ENCODE peak calls at places on chromosomes 6 and 20, in nine cellular contexts. One of them, this sample, is unnamed.

GRCh38 chr6:79536615-79536968 is 638 bp downstream of the LCA5 start:
- DNase-seq in HL-60: no peak
- DNase-seq in AG08396: peak; percentile 12
- DNase-seq in NCI-H526: peak; percentile 12
- DNase-seq in activated T-helper 1 cell treated with anti-CD3 and anti-CD28 coated beads, Interleukin-12 subunit alpha, Interleukin-12 subunit beta, Interleukin-2, Interleukin-4 antibody, amounts not matched to agents 30 ng/mL and 10 ng/mL and 1 ng/mL, durations not matched to agents 14 hours and 24 hours and 36 hours: no peak
- DNase-seq in GM13977: no peak
- DNase-seq in NCI-H2029 treated with DMSO at 0.1 percent for 48 hours: no peak
- DNase-seq in HTR-8/SVneo: no peak
- DNase-seq in NCI-H1092: no peak
- DNase-seq in this sample: no peak

GRCh38 chr6:21053612-21054011 is 519.4 kb downstream of the CDKAL1 start:
- DNase-seq in NCI-H2029 treated with DMSO at 0.1 percent for 48 hours: no peak
- DNase-seq in GM13977: no peak
- DNase-seq in activated T-helper 1 cell treated with anti-CD3 and anti-CD28 coated beads, Interleukin-12 subunit alpha, Interleukin-12 subunit beta, Interleukin-2, Interleukin-4 antibody, amounts not matched to agents 30 ng/mL and 10 ng/mL and 1 ng/mL, durations not matched to agents 14 hours and 24 hours and 36 hours: no peak
- DNase-seq in HL-60: no peak
- DNase-seq in AG08396: no peak
- DNase-seq in HTR-8/SVneo: no peak
- DNase-seq in NCI-H526: no peak
- DNase-seq in NCI-H1092: no peak
- DNase-seq in this sample: no peak

GRCh38 chr6:75546401-75546800 is 52.8 kb upstream of the FILIP1 start:
- DNase-seq in NCI-H2029 treated with DMSO at 0.1 percent for 48 hours: no peak
- DNase-seq in NCI-H1092: no peak
- DNase-seq in GM13977: no peak
- DNase-seq in NCI-H526: no peak
- DNase-seq in HL-60: no peak
- DNase-seq in HTR-8/SVneo: no peak
- DNase-seq in activated T-helper 1 cell treated with anti-CD3 and anti-CD28 coated beads, Interleukin-12 subunit alpha, Interleukin-12 subunit beta, Interleukin-2, Interleukin-4 antibody, amounts not matched to agents 30 ng/mL and 10 ng/mL and 1 ng/mL, durations not matched to agents 14 hours and 24 hours and 36 hours: no peak
- DNase-seq in AG08396: peak; percentile 16
- DNase-seq in this sample: no peak

GRCh38 chr6:149862901-149863595 is 1.1 kb downstream of the LRP11 start:
- DNase-seq in AG08396: peak; percentile 72
- DNase-seq in GM13977: peak; percentile 67
- DNase-seq in HTR-8/SVneo: peak; percentile 32
- DNase-seq in activated T-helper 1 cell treated with anti-CD3 and anti-CD28 coated beads, Interleukin-12 subunit alpha, Interleukin-12 subunit beta, Interleukin-2, Interleukin-4 antibody, amounts not matched to agents 30 ng/mL and 10 ng/mL and 1 ng/mL, durations not matched to agents 14 hours and 24 hours and 36 hours: peak; percentile 31
- DNase-seq in NCI-H1092: peak; percentile 18
- DNase-seq in HL-60: peak; percentile 58
- DNase-seq in NCI-H526: no peak
- DNase-seq in NCI-H2029 treated with DMSO at 0.1 percent for 48 hours: no peak
- DNase-seq in this sample: peak; percentile 74

GRCh38 chr20:33897313-33897912 is 86.3 kb downstream of the CHMP4B start:
- DNase-seq in NCI-H2029 treated with DMSO at 0.1 percent for 48 hours: no peak
- DNase-seq in HTR-8/SVneo: no peak
- DNase-seq in GM13977: no peak
- DNase-seq in AG08396: no peak
- DNase-seq in NCI-H526: no peak
- DNase-seq in HL-60: no peak
- DNase-seq in activated T-helper 1 cell treated with anti-CD3 and anti-CD28 coated beads, Interleukin-12 subunit alpha, Interleukin-12 subunit beta, Interleukin-2, Interleukin-4 antibody, amounts not matched to agents 30 ng/mL and 10 ng/mL and 1 ng/mL, durations not matched to agents 14 hours and 24 hours and 36 hours: no peak
- DNase-seq in NCI-H1092: no peak
- DNase-seq in this sample: no peak

GRCh38 chr6:291148-291696 is 1.1 kb upstream of the DUSP22 start:
- DNase-seq in NCI-H1092: no peak
- DNase-seq in NCI-H2029 treated with DMSO at 0.1 percent for 48 hours: no peak
- DNase-seq in GM13977: peak; percentile 63
- DNase-seq in activated T-helper 1 cell treated with anti-CD3 and anti-CD28 coated beads, Interleukin-12 subunit alpha, Interleukin-12 subunit beta, Interleukin-2, Interleukin-4 antibody, amounts not matched to agents 30 ng/mL and 10 ng/mL and 1 ng/mL, durations not matched to agents 14 hours and 24 hours and 36 hours: no peak
- DNase-seq in AG08396: no peak
- DNase-seq in HL-60: no peak
- DNase-seq in HTR-8/SVneo: no peak
- DNase-seq in NCI-H526: no peak
- DNase-seq in this sample: no peak

GRCh38 chr6:166572370-166573261 is 13.9 kb downstream of the RAMACL start:
- DNase-seq in NCI-H2029 treated with DMSO at 0.1 percent for 48 hours: peak; percentile 78
- DNase-seq in HTR-8/SVneo: no peak
- DNase-seq in activated T-helper 1 cell treated with anti-CD3 and anti-CD28 coated beads, Interleukin-12 subunit alpha, Interleukin-12 subunit beta, Interleukin-2, Interleukin-4 antibody, amounts not matched to agents 30 ng/mL and 10 ng/mL and 1 ng/mL, durations not matched to agents 14 hours and 24 hours and 36 hours: no peak
- DNase-seq in NCI-H1092: no peak
- DNase-seq in AG08396: peak; percentile 82
- DNase-seq in HL-60: no peak
- DNase-seq in GM13977: no peak
- DNase-seq in NCI-H526: no peak
- DNase-seq in this sample: no peak

GRCh38 chr6:22513667-22514066 is 55.7 kb upstream of the HDGFL1 start:
- DNase-seq in GM13977: no peak
- DNase-seq in HL-60: no peak
- DNase-seq in NCI-H1092: no peak
- DNase-seq in AG08396: no peak
- DNase-seq in NCI-H2029 treated with DMSO at 0.1 percent for 48 hours: no peak
- DNase-seq in activated T-helper 1 cell treated with anti-CD3 and anti-CD28 coated beads, Interleukin-12 subunit alpha, Interleukin-12 subunit beta, Interleukin-2, Interleukin-4 antibody, amounts not matched to agents 30 ng/mL and 10 ng/mL and 1 ng/mL, durations not matched to agents 14 hours and 24 hours and 36 hours: no peak
- DNase-seq in HTR-8/SVneo: no peak
- DNase-seq in NCI-H526: no peak
- DNase-seq in this sample: no peak

GRCh38 chr6:126039284-126039683 is 52.9 kb downstream of the TRMT11 start:
- DNase-seq in HL-60: no peak
- DNase-seq in GM13977: no peak
- DNase-seq in AG08396: no peak
- DNase-seq in NCI-H526: no peak
- DNase-seq in NCI-H2029 treated with DMSO at 0.1 percent for 48 hours: no peak
- DNase-seq in NCI-H1092: no peak
- DNase-seq in activated T-helper 1 cell treated with anti-CD3 and anti-CD28 coated beads, Interleukin-12 subunit alpha, Interleukin-12 subunit beta, Interleukin-2, Interleukin-4 antibody, amounts not matched to agents 30 ng/mL and 10 ng/mL and 1 ng/mL, durations not matched to agents 14 hours and 24 hours and 36 hours: no peak
- DNase-seq in HTR-8/SVneo: no peak
- DNase-seq in this sample: no peak

GRCh38 chr20:34896086-34896551 is 19.7 kb downstream of the ACSS2 start:
- DNase-seq in AG08396: no peak
- DNase-seq in GM13977: no peak
- DNase-seq in HTR-8/SVneo: no peak
- DNase-seq in NCI-H526: no peak
- DNase-seq in HL-60: no peak
- DNase-seq in NCI-H2029 treated with DMSO at 0.1 percent for 48 hours: no peak
- DNase-seq in activated T-helper 1 cell treated with anti-CD3 and anti-CD28 coated beads, Interleukin-12 subunit alpha, Interleukin-12 subunit beta, Interleukin-2, Interleukin-4 antibody, amounts not matched to agents 30 ng/mL and 10 ng/mL and 1 ng/mL, durations not matched to agents 14 hours and 24 hours and 36 hours: no peak
- DNase-seq in NCI-H1092: no peak
- DNase-seq in this sample: no peak

GRCh38 chr6:47700051-47700450 is 1.7 kb downstream of the ADGRF4 start:
- DNase-seq in GM13977: no peak
- DNase-seq in AG08396: peak; percentile 14
- DNase-seq in NCI-H1092: no peak
- DNase-seq in NCI-H2029 treated with DMSO at 0.1 percent for 48 hours: no peak
- DNase-seq in HTR-8/SVneo: peak; percentile 45
- DNase-seq in NCI-H526: no peak
- DNase-seq in HL-60: no peak
- DNase-seq in activated T-helper 1 cell treated with anti-CD3 and anti-CD28 coated beads, Interleukin-12 subunit alpha, Interleukin-12 subunit beta, Interleukin-2, Interleukin-4 antibody, amounts not matched to agents 30 ng/mL and 10 ng/mL and 1 ng/mL, durations not matched to agents 14 hours and 24 hours and 36 hours: no peak
- DNase-seq in this sample: peak; percentile 31

GRCh38 chr6:68026483-68026882 is 608.6 kb upstream of the ADGRB3 start:
- DNase-seq in HTR-8/SVneo: no peak
- DNase-seq in AG08396: no peak
- DNase-seq in NCI-H2029 treated with DMSO at 0.1 percent for 48 hours: no peak
- DNase-seq in GM13977: no peak
- DNase-seq in NCI-H526: no peak
- DNase-seq in HL-60: no peak
- DNase-seq in NCI-H1092: no peak
- DNase-seq in activated T-helper 1 cell treated with anti-CD3 and anti-CD28 coated beads, Interleukin-12 subunit alpha, Interleukin-12 subunit beta, Interleukin-2, Interleukin-4 antibody, amounts not matched to agents 30 ng/mL and 10 ng/mL and 1 ng/mL, durations not matched to agents 14 hours and 24 hours and 36 hours: no peak
- DNase-seq in this sample: no peak

GRCh38 chr6:157462956-157463742 is 82.2 kb downstream of the ZDHHC14 start:
- DNase-seq in GM13977: no peak
- DNase-seq in HL-60: no peak
- DNase-seq in NCI-H1092: no peak
- DNase-seq in HTR-8/SVneo: peak; percentile 26
- DNase-seq in NCI-H526: no peak
- DNase-seq in AG08396: no peak
- DNase-seq in activated T-helper 1 cell treated with anti-CD3 and anti-CD28 coated beads, Interleukin-12 subunit alpha, Interleukin-12 subunit beta, Interleukin-2, Interleukin-4 antibody, amounts not matched to agents 30 ng/mL and 10 ng/mL and 1 ng/mL, durations not matched to agents 14 hours and 24 hours and 36 hours: no peak
- DNase-seq in NCI-H2029 treated with DMSO at 0.1 percent for 48 hours: no peak
- DNase-seq in this sample: no peak

GRCh38 chr20:10861619-10862018 is 187.8 kb upstream of the JAG1 start:
- DNase-seq in NCI-H2029 treated with DMSO at 0.1 percent for 48 hours: no peak
- DNase-seq in NCI-H1092: no peak
- DNase-seq in activated T-helper 1 cell treated with anti-CD3 and anti-CD28 coated beads, Interleukin-12 subunit alpha, Interleukin-12 subunit beta, Interleukin-2, Interleukin-4 antibody, amounts not matched to agents 30 ng/mL and 10 ng/mL and 1 ng/mL, durations not matched to agents 14 hours and 24 hours and 36 hours: no peak
- DNase-seq in NCI-H526: no peak
- DNase-seq in GM13977: no peak
- DNase-seq in HTR-8/SVneo: no peak
- DNase-seq in HL-60: no peak
- DNase-seq in AG08396: no peak
- DNase-seq in this sample: peak; percentile 70

GRCh38 chr6:138847884-138848283 is 52.0 kb downstream of the ECT2L start:
- DNase-seq in AG08396: no peak
- DNase-seq in NCI-H1092: no peak
- DNase-seq in HL-60: no peak
- DNase-seq in activated T-helper 1 cell treated with anti-CD3 and anti-CD28 coated beads, Interleukin-12 subunit alpha, Interleukin-12 subunit beta, Interleukin-2, Interleukin-4 antibody, amounts not matched to agents 30 ng/mL and 10 ng/mL and 1 ng/mL, durations not matched to agents 14 hours and 24 hours and 36 hours: no peak
- DNase-seq in GM13977: no peak
- DNase-seq in NCI-H526: no peak
- DNase-seq in NCI-H2029 treated with DMSO at 0.1 percent for 48 hours: no peak
- DNase-seq in HTR-8/SVneo: no peak
- DNase-seq in this sample: no peak

GRCh38 chr6:163420315-163420667 is 5.8 kb downstream of the QKI start:
- DNase-seq in NCI-H526: no peak
- DNase-seq in NCI-H1092: no peak
- DNase-seq in GM13977: no peak
- DNase-seq in NCI-H2029 treated with DMSO at 0.1 percent for 48 hours: no peak
- DNase-seq in activated T-helper 1 cell treated with anti-CD3 and anti-CD28 coated beads, Interleukin-12 subunit alpha, Interleukin-12 subunit beta, Interleukin-2, Interleukin-4 antibody, amounts not matched to agents 30 ng/mL and 10 ng/mL and 1 ng/mL, durations not matched to agents 14 hours and 24 hours and 36 hours: no peak
- DNase-seq in HTR-8/SVneo: no peak
- DNase-seq in AG08396: no peak
- DNase-seq in HL-60: no peak
- DNase-seq in this sample: no peak

GRCh38 chr20:1654994-1655393 is 2.6 kb downstream of the SIRPG start:
- DNase-seq in NCI-H526: no peak
- DNase-seq in GM13977: no peak
- DNase-seq in HL-60: no peak
- DNase-seq in activated T-helper 1 cell treated with anti-CD3 and anti-CD28 coated beads, Interleukin-12 subunit alpha, Interleukin-12 subunit beta, Interleukin-2, Interleukin-4 antibody, amounts not matched to agents 30 ng/mL and 10 ng/mL and 1 ng/mL, durations not matched to agents 14 hours and 24 hours and 36 hours: no peak
- DNase-seq in NCI-H1092: no peak
- DNase-seq in HTR-8/SVneo: no peak
- DNase-seq in AG08396: no peak
- DNase-seq in NCI-H2029 treated with DMSO at 0.1 percent for 48 hours: no peak
- DNase-seq in this sample: no peak

GRCh38 chr6:125748534-125749111 is 809 bp upstream of the HEY2 start:
- DNase-seq in NCI-H1092: peak; percentile 8
- DNase-seq in NCI-H2029 treated with DMSO at 0.1 percent for 48 hours: peak; percentile 85
- DNase-seq in GM13977: no peak
- DNase-seq in HTR-8/SVneo: peak; percentile 10
- DNase-seq in HL-60: no peak
- DNase-seq in AG08396: peak; percentile 19
- DNase-seq in NCI-H526: no peak
- DNase-seq in activated T-helper 1 cell treated with anti-CD3 and anti-CD28 coated beads, Interleukin-12 subunit alpha, Interleukin-12 subunit beta, Interleukin-2, Interleukin-4 antibody, amounts not matched to agents 30 ng/mL and 10 ng/mL and 1 ng/mL, durations not matched to agents 14 hours and 24 hours and 36 hours: no peak
- DNase-seq in this sample: no peak

GRCh38 chr6:113356139-113356538 is 501.0 kb upstream of the MARCKS start:
- DNase-seq in HL-60: no peak
- DNase-seq in HTR-8/SVneo: no peak
- DNase-seq in NCI-H1092: no peak
- DNase-seq in AG08396: no peak
- DNase-seq in NCI-H2029 treated with DMSO at 0.1 percent for 48 hours: no peak
- DNase-seq in NCI-H526: no peak
- DNase-seq in activated T-helper 1 cell treated with anti-CD3 and anti-CD28 coated beads, Interleukin-12 subunit alpha, Interleukin-12 subunit beta, Interleukin-2, Interleukin-4 antibody, amounts not matched to agents 30 ng/mL and 10 ng/mL and 1 ng/mL, durations not matched to agents 14 hours and 24 hours and 36 hours: no peak
- DNase-seq in GM13977: no peak
- DNase-seq in this sample: no peak

GRCh38 chr20:37535443-37536132 is 7.9 kb upstream of the BLCAP start:
- DNase-seq in HL-60: no peak
- DNase-seq in HTR-8/SVneo: no peak
- DNase-seq in NCI-H1092: no peak
- DNase-seq in activated T-helper 1 cell treated with anti-CD3 and anti-CD28 coated beads, Interleukin-12 subunit alpha, Interleukin-12 subunit beta, Interleukin-2, Interleukin-4 antibody, amounts not matched to agents 30 ng/mL and 10 ng/mL and 1 ng/mL, durations not matched to agents 14 hours and 24 hours and 36 hours: no peak
- DNase-seq in NCI-H2029 treated with DMSO at 0.1 percent for 48 hours: no peak
- DNase-seq in AG08396: no peak
- DNase-seq in NCI-H526: no peak
- DNase-seq in GM13977: no peak
- DNase-seq in this sample: no peak

GRCh38 chr6:33853026-33853425 is 49.2 kb upstream of the MLN start:
- DNase-seq in NCI-H2029 treated with DMSO at 0.1 percent for 48 hours: no peak
- DNase-seq in NCI-H1092: no peak
- DNase-seq in HTR-8/SVneo: no peak
- DNase-seq in NCI-H526: no peak
- DNase-seq in HL-60: no peak
- DNase-seq in activated T-helper 1 cell treated with anti-CD3 and anti-CD28 coated beads, Interleukin-12 subunit alpha, Interleukin-12 subunit beta, Interleukin-2, Interleukin-4 antibody, amounts not matched to agents 30 ng/mL and 10 ng/mL and 1 ng/mL, durations not matched to agents 14 hours and 24 hours and 36 hours: no peak
- DNase-seq in AG08396: no peak
- DNase-seq in GM13977: no peak
- DNase-seq in this sample: no peak

This sample was measured in LoVo.